ENCODE peak calls at places on chromosomes 3 and 15, in nine cellular contexts. W is cardiac muscle cell; H is T-helper 17 cell; V is HS-27A; K is mucosa of gallbladder; B is T-helper 1 cell; C is stimulated activated CD4-positive, alpha-beta T cell treated with anti-CD3 and anti-CD28 coated beads, Interleukin-2, amount 100 ng/mL, for 48 hours; M is T-helper 9 cell; D is ovary. L is an unnamed sample.

GRCh38 chr3:97942801-97943546 is 29.3 kb downstream of the RIOX2 start:
- DNase-seq in W (no peak), H (no peak), V (no peak), K (no peak), B (no peak), C (no peak), M (no peak), D (no peak), L (no peak)

GRCh38 chr15:31934821-31935220 is 95.5 kb upstream of the CHRNA7 start:
- DNase-seq in W (no peak), H (no peak), V (no peak), K (no peak), B (no peak), C (no peak), M (no peak), D (no peak), L (no peak)

GRCh38 chr3:66812126-66812525 is 186.0 kb upstream of the KBTBD8 start:
- DNase-seq in W (peak), H (no peak), V (no peak), K (no peak), B (no peak), C (no peak), M (no peak), D (no peak), L (no peak)

GRCh38 chr3:15601046-15601398 is 347 bp downstream of the HACL1 start:
- DNase-seq in W (no peak), H (no peak), V (no peak), K (no peak), B (no peak), C (no peak), M (no peak), D (no peak), L (no peak)

GRCh38 chr15:85750319-85750806 is 44.4 kb downstream of the KLHL25 start:
- DNase-seq in W (peak), H (no peak), V (no peak), K (peak), B (no peak), C (no peak), M (no peak), D (peak), L (no peak)

GRCh38 chr3:181105636-181106035 is 116.1 kb upstream of the DNAJC19 start:
- DNase-seq in W (no peak), H (no peak), V (no peak), K (no peak), B (no peak), C (no peak), M (no peak), D (no peak), L (no peak)

GRCh38 chr15:67148196-67148701 is 82.8 kb downstream of the SMAD3 start:
- DNase-seq in W (peak), H (no peak), V (no peak), K (no peak), B (no peak), C (no peak), M (no peak), D (no peak), L (no peak)

GRCh38 chr3:30551927-30552326 is 54.5 kb upstream of the TGFBR2 start:
- DNase-seq in W (no peak), H (no peak), V (no peak), K (no peak), B (no peak), C (no peak), M (no peak), D (no peak), L (no peak)

GRCh38 chr3:2211568-2211967 is 112.9 kb downstream of the CNTN4 start:
- DNase-seq in W (no peak), H (no peak), V (no peak), K (no peak), B (no peak), C (no peak), M (no peak), D (no peak), L (no peak)

GRCh38 chr3:138127636-138128365 is 4.4 kb downstream of the A4GNT start:
- DNase-seq in W (no peak), H (no peak), V (no peak), K (no peak), B (no peak), C (no peak), M (no peak), D (no peak), L (no peak)

GRCh38 chr3:141367038-141367730 is 1.1 kb upstream of the ZBTB38 start:
- DNase-seq in W (peak), H (no peak), V (peak), K (no peak), B (no peak), C (no peak), M (no peak), D (peak), L (no peak)

GRCh38 chr15:74024687-74025086 is 30.2 kb downstream of the PML start:
- DNase-seq in W (no peak), H (no peak), V (no peak), K (no peak), B (no peak), C (no peak), M (no peak), D (no peak), L (no peak)

GRCh38 chr15:76565366-76565765 is 228.8 kb downstream of the ISL2 start:
- DNase-seq in W (no peak), H (no peak), V (no peak), K (no peak), B (no peak), C (no peak), M (no peak), D (no peak), L (no peak)

GRCh38 chr3:19293295-19293694 is 145.0 kb downstream of the KCNH8 start:
- DNase-seq in W (no peak), H (no peak), V (no peak), K (no peak), B (no peak), C (no peak), M (no peak), D (no peak), L (no peak)

GRCh38 chr3:50652709-50653108 is 22.0 kb upstream of the DOCK3 start:
- DNase-seq in W (no peak), H (peak), V (no peak), K (no peak), B (peak), C (peak), M (peak), D (no peak), L (peak)

GRCh38 chr15:100918034-100918689 is 995 bp upstream of the LRRK1 start:
- DNase-seq in W (peak), H (peak), V (peak), K (peak), B (peak), C (peak), M (peak), D (peak), L (peak)

GRCh38 chr3:10678796-10679376 is 137.1 kb upstream of the SLC6A11 start:
- DNase-seq in W (no peak), H (no peak), V (no peak), K (no peak), B (no peak), C (no peak), M (no peak), D (no peak), L (no peak)

GRCh38 chr3:13518516-13519351 is 30.2 kb upstream of the FBLN2 start:
- DNase-seq in W (peak), H (no peak), V (no peak), K (peak), B (no peak), C (no peak), M (no peak), D (no peak), L (no peak)

L was measured in activated CD4-positive, alpha-beta memory T cell treated with anti-CD3 and anti-CD28 coated beads, Interleukin-2, amount 10 ng/mL, durations not matched to agents 7 days and 5 days.